ENCODE peak calls at places on chromosomes 16 and 17, in ten cellular contexts. One of them, this sample, is unnamed.

GRCh38 chr17:38322156-38322779 is 21.5 kb downstream of the GPR179 start:
- DNase-seq in uterus: peak
- DNase-seq in ovary: peak
- DNase-seq in heart left ventricle: peak
- DNase-seq in GM12892: peak
- DNase-seq in right lobe of liver: peak
- DNase-seq in body of pancreas: peak
- DNase-seq in lower leg skin: peak
- DNase-seq in Peyer's patch: peak
- DNase-seq in esophagus muscularis mucosa: no peak
- DNase-seq in this sample: peak

GRCh38 chr16:75064403-75065148 is 52.0 kb downstream of the LDHD start:
- DNase-seq in uterus: no peak
- DNase-seq in ovary: no peak
- DNase-seq in heart left ventricle: no peak
- DNase-seq in GM12892: no peak
- DNase-seq in right lobe of liver: peak
- DNase-seq in body of pancreas: no peak
- DNase-seq in lower leg skin: no peak
- DNase-seq in Peyer's patch: no peak
- DNase-seq in esophagus muscularis mucosa: no peak
- DNase-seq in this sample: no peak

GRCh38 chr17:28511858-28512461 is 5.8 kb downstream of the FOXN1 start:
- DNase-seq in uterus: no peak
- DNase-seq in ovary: no peak
- DNase-seq in heart left ventricle: no peak
- DNase-seq in GM12892: no peak
- DNase-seq in right lobe of liver: no peak
- DNase-seq in body of pancreas: no peak
- DNase-seq in lower leg skin: no peak
- DNase-seq in Peyer's patch: no peak
- DNase-seq in esophagus muscularis mucosa: no peak
- DNase-seq in this sample: no peak

GRCh38 chr16:57041182-57042156 is 50.9 kb upstream of the CPNE2 start:
- DNase-seq in uterus: no peak
- DNase-seq in ovary: no peak
- DNase-seq in heart left ventricle: no peak
- DNase-seq in GM12892: peak
- DNase-seq in right lobe of liver: no peak
- DNase-seq in body of pancreas: no peak
- DNase-seq in lower leg skin: no peak
- DNase-seq in Peyer's patch: peak
- DNase-seq in esophagus muscularis mucosa: no peak
- DNase-seq in this sample: no peak

GRCh38 chr16:88116121-88116900 is 165.1 kb downstream of the BANP start:
- DNase-seq in uterus: no peak
- DNase-seq in ovary: no peak
- DNase-seq in heart left ventricle: peak
- DNase-seq in GM12892: no peak
- DNase-seq in right lobe of liver: no peak
- DNase-seq in body of pancreas: no peak
- DNase-seq in lower leg skin: no peak
- DNase-seq in Peyer's patch: no peak
- DNase-seq in esophagus muscularis mucosa: no peak
- DNase-seq in this sample: no peak

GRCh38 chr17:45172541-45173286 is 11.0 kb downstream of the HEXIM2 start:
- DNase-seq in uterus: peak
- DNase-seq in ovary: peak
- DNase-seq in heart left ventricle: peak
- DNase-seq in GM12892: no peak
- DNase-seq in right lobe of liver: peak
- DNase-seq in body of pancreas: peak
- DNase-seq in lower leg skin: peak
- DNase-seq in Peyer's patch: peak
- DNase-seq in esophagus muscularis mucosa: no peak
- DNase-seq in this sample: peak

GRCh38 chr17:75319818-75320691 is 30.8 kb upstream of the SLC25A19 start:
- DNase-seq in uterus: no peak
- DNase-seq in ovary: no peak
- DNase-seq in heart left ventricle: no peak
- DNase-seq in GM12892: no peak
- DNase-seq in right lobe of liver: no peak
- DNase-seq in body of pancreas: no peak
- DNase-seq in lower leg skin: no peak
- DNase-seq in Peyer's patch: peak
- DNase-seq in esophagus muscularis mucosa: no peak
- DNase-seq in this sample: no peak

GRCh38 chr17:5678171-5678570 is 93.9 kb upstream of the NLRP1 start:
- DNase-seq in uterus: no peak
- DNase-seq in ovary: no peak
- DNase-seq in heart left ventricle: no peak
- DNase-seq in GM12892: no peak
- DNase-seq in right lobe of liver: no peak
- DNase-seq in body of pancreas: no peak
- DNase-seq in lower leg skin: no peak
- DNase-seq in Peyer's patch: no peak
- DNase-seq in esophagus muscularis mucosa: no peak
- DNase-seq in this sample: no peak

GRCh38 chr16:66081967-66082366 is 284.5 kb upstream of the CDH5 start:
- DNase-seq in uterus: no peak
- DNase-seq in ovary: no peak
- DNase-seq in heart left ventricle: no peak
- DNase-seq in GM12892: no peak
- DNase-seq in right lobe of liver: no peak
- DNase-seq in body of pancreas: no peak
- DNase-seq in lower leg skin: no peak
- DNase-seq in Peyer's patch: no peak
- DNase-seq in esophagus muscularis mucosa: peak
- DNase-seq in this sample: no peak

GRCh38 chr17:2218426-2218825 is 85.2 kb downstream of the SMG6 start:
- DNase-seq in uterus: no peak
- DNase-seq in ovary: no peak
- DNase-seq in heart left ventricle: no peak
- DNase-seq in GM12892: no peak
- DNase-seq in right lobe of liver: no peak
- DNase-seq in body of pancreas: no peak
- DNase-seq in lower leg skin: no peak
- DNase-seq in Peyer's patch: no peak
- DNase-seq in esophagus muscularis mucosa: no peak
- DNase-seq in this sample: no peak

GRCh38 chr17:2213291-2213960 is 90.2 kb downstream of the SMG6 start:
- DNase-seq in uterus: no peak
- DNase-seq in ovary: no peak
- DNase-seq in heart left ventricle: no peak
- DNase-seq in GM12892: no peak
- DNase-seq in right lobe of liver: no peak
- DNase-seq in body of pancreas: no peak
- DNase-seq in lower leg skin: no peak
- DNase-seq in Peyer's patch: no peak
- DNase-seq in esophagus muscularis mucosa: no peak
- DNase-seq in this sample: no peak

GRCh38 chr17:2214047-2214717 is 89.4 kb downstream of the SMG6 start:
- DNase-seq in uterus: peak
- DNase-seq in ovary: peak
- DNase-seq in heart left ventricle: peak
- DNase-seq in GM12892: no peak
- DNase-seq in right lobe of liver: peak
- DNase-seq in body of pancreas: peak
- DNase-seq in lower leg skin: peak
- DNase-seq in Peyer's patch: peak
- DNase-seq in esophagus muscularis mucosa: peak
- DNase-seq in this sample: peak

GRCh38 chr17:2214887-2215615 is 88.5 kb downstream of the SMG6 start:
- DNase-seq in uterus: peak
- DNase-seq in ovary: no peak
- DNase-seq in heart left ventricle: peak
- DNase-seq in GM12892: no peak
- DNase-seq in right lobe of liver: no peak
- DNase-seq in body of pancreas: no peak
- DNase-seq in lower leg skin: no peak
- DNase-seq in Peyer's patch: peak
- DNase-seq in esophagus muscularis mucosa: no peak
- DNase-seq in this sample: no peak

DNA sequence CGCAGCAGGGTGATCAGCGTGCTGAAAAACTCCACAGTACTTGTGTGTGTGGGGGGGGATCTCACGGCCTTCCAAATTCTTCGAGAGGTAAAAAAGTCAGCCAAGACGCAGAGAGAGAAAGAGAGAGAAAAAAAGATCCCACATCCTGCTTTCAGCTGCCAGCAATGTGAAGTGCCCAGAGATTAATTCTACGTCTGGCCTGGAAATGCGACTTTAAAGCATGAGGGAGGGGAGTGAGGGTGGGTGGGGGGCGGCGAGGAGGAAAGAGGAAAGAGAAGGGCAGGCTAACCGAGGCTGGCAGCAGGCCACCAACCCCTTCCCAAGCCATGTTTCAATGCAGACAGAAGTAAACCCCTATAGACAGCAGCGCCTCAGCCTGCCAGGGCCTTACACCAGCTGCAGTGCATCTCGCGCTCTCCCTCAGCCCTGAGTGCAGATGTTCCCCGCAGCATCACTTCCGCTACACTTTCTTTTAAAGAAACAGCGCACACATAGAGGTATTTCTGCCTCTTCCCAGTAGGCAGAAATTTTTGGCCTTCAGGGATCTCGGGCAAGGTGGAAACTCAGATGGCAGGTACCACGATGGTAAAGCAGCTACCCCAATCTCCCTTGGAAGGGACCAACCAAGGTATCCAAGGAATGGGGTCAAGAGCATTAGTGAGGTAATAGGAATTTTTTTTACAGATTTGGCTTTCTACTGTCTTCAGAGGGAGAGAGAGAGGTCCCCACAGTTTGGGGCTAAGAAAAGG is 87.8 kb downstream of the SMG6 start:
- DNase-seq in uterus: peak
- DNase-seq in ovary: peak
- DNase-seq in heart left ventricle: peak
- DNase-seq in GM12892: peak
- DNase-seq in right lobe of liver: peak
- DNase-seq in body of pancreas: peak
- DNase-seq in lower leg skin: peak
- DNase-seq in Peyer's patch: peak
- DNase-seq in esophagus muscularis mucosa: no peak
- DNase-seq in this sample: peak
- TF ChIP-seq POLR2A in uterus: no peak
- TF ChIP-seq POLR2A in ovary: peak
- TF ChIP-seq POLR2A in heart left ventricle: no peak
- TF ChIP-seq POLR2A in GM12892: peak
- TF ChIP-seq POLR2A in right lobe of liver: no peak
- TF ChIP-seq POLR2A in body of pancreas: no peak
- TF ChIP-seq POLR2A in lower leg skin: no peak
- TF ChIP-seq POLR2A in Peyer's patch: no peak
- TF ChIP-seq POLR2A in esophagus muscularis mucosa: no peak
- TF ChIP-seq POLR2A in this sample: peak

DNA sequence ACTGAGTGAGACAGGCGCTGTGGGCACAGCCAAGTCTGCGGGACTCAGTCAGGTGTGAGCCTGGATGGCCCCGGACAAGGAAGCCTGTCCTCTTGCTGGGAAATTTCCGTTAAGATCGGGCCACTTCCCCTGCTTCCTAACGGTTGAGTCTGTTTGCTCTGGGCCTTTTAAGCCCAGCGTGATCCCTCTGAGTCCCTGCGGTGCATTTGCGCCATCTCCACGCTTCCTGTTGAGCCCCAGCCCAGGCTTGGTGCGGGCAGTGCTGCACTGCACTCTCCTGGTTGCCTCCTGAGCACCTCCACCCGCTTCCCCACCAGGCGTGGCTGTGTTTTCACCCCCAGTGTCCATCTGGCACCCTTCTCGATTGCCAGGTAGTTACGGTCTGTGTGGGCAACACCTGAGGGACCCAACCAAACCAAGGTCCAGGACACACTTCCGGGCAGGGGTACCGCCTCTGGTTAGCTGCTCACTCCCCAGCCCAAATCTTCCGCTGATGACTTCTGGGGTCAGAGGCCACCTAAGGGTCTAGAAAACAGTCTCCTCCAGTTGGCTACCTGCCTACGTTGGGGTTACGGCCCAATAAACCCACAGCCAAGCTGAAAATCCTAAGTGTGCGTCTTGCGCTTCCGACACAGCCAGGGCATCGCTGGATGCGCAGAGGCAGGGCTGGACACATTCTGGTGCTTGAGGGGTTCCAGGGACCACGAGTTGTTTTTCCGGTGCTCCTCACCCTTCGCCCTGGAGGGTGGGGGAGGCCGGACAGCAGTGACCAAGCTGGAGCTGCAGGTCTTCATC is 1.4 kb upstream of the SLC25A10 start:
- DNase-seq in uterus: no peak
- DNase-seq in ovary: peak
- DNase-seq in heart left ventricle: no peak
- DNase-seq in GM12892: no peak
- DNase-seq in right lobe of liver: peak
- DNase-seq in body of pancreas: peak
- DNase-seq in lower leg skin: no peak
- DNase-seq in Peyer's patch: no peak
- DNase-seq in esophagus muscularis mucosa: no peak
- DNase-seq in this sample: no peak
- TF ChIP-seq POLR2A in uterus: no peak
- TF ChIP-seq POLR2A in ovary: no peak
- TF ChIP-seq POLR2A in heart left ventricle: no peak
- TF ChIP-seq POLR2A in GM12892: no peak
- TF ChIP-seq POLR2A in right lobe of liver: peak
- TF ChIP-seq POLR2A in body of pancreas: no peak
- TF ChIP-seq POLR2A in lower leg skin: no peak
- TF ChIP-seq POLR2A in Peyer's patch: no peak
- TF ChIP-seq POLR2A in esophagus muscularis mucosa: no peak
- TF ChIP-seq POLR2A in this sample: no peak

DNA sequence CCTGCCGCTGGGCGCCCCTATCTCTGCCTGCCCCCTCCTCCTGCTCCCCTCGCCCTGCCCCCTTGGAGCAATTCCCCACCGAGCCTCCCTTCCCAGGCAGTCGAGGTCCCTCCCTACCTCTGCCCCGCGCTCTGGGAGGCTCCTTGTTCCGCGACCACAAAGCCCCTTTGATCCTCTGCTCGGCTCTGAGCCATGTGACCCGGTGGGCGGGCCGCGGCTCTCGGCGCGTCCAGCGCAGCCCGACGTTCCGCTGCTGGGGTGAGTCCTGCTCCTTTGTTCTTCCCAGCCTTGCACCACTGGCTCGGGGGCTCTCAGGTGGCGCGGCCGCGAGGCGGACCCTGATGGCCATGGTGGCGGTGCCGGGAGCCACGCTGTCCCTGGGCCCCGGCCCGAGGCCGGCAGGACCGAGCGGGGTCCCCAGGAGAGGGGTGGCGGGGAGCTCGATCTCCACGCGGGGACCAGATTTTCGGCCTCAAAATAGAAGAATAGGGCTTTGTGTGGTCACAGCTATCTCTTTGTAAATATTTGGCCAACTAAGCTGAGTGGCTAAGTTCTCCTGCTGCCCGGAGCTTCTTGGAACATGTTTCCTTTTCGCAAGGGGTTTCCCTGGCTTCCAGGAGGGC is 310.6 kb downstream of the SEC14L1 start:
- DNase-seq in uterus: peak
- DNase-seq in ovary: peak
- DNase-seq in heart left ventricle: peak
- DNase-seq in GM12892: peak
- DNase-seq in right lobe of liver: peak
- DNase-seq in body of pancreas: peak
- DNase-seq in lower leg skin: no peak
- DNase-seq in Peyer's patch: peak
- DNase-seq in esophagus muscularis mucosa: no peak
- DNase-seq in this sample: peak
- TF ChIP-seq POLR2A in uterus: no peak
- TF ChIP-seq POLR2A in ovary: no peak
- TF ChIP-seq POLR2A in heart left ventricle: no peak
- TF ChIP-seq POLR2A in GM12892: peak
- TF ChIP-seq POLR2A in right lobe of liver: no peak
- TF ChIP-seq POLR2A in body of pancreas: peak
- TF ChIP-seq POLR2A in lower leg skin: no peak
- TF ChIP-seq POLR2A in Peyer's patch: no peak
- TF ChIP-seq POLR2A in esophagus muscularis mucosa: no peak
- TF ChIP-seq POLR2A in this sample: no peak

GRCh38 chr17:77501751-77502625 is 361.2 kb downstream of the SEC14L1 start:
- DNase-seq in uterus: peak
- DNase-seq in ovary: no peak
- DNase-seq in heart left ventricle: peak
- DNase-seq in GM12892: no peak
- DNase-seq in right lobe of liver: no peak
- DNase-seq in body of pancreas: no peak
- DNase-seq in lower leg skin: peak
- DNase-seq in Peyer's patch: no peak
- DNase-seq in esophagus muscularis mucosa: no peak
- DNase-seq in this sample: no peak
- TF ChIP-seq POLR2A in uterus: no peak
- TF ChIP-seq POLR2A in ovary: no peak
- TF ChIP-seq POLR2A in heart left ventricle: no peak
- TF ChIP-seq POLR2A in GM12892: no peak
- TF ChIP-seq POLR2A in right lobe of liver: no peak
- TF ChIP-seq POLR2A in body of pancreas: no peak
- TF ChIP-seq POLR2A in lower leg skin: no peak
- TF ChIP-seq POLR2A in Peyer's patch: no peak
- TF ChIP-seq POLR2A in esophagus muscularis mucosa: no peak
- TF ChIP-seq POLR2A in this sample: no peak

This sample was measured in adrenal gland.